ENCODE peak calls at places on chromosomes 2 and 18, in nine cellular contexts. G is body of pancreas, C is dorsolateral prefrontal cortex, R is MG63, E is iris pigment epithelial cell, S is amniotic stem cell, Z is kidney glomerular epithelial cell, U is fibroblast of pulmonary artery, M is lower lobe of right lung. H is an unnamed sample.

GRCh38 chr2:100703213-100703612 is 116.7 kb upstream of the NPAS2 start:
- DNase-seq in G (no peak), C (no peak), R (no peak), E (no peak), S (no peak), Z (no peak), U (no peak), M (no peak), H (no peak)

GRCh38 chr2:54741250-54741649 is 17.8 kb downstream of the EML6 start:
- DNase-seq in G (no peak), C (no peak), R (no peak), E (no peak), S (no peak), Z (no peak), U (no peak), M (no peak), H (no peak)

GRCh38 chr2:57990118-57990725 is 56.4 kb upstream of the VRK2 start:
- DNase-seq in G (no peak), C (no peak), R (no peak), E (no peak), S (no peak), Z (no peak), U (no peak), M (no peak), H (no peak)

GRCh38 chr2:239119346-239120126 is 271.7 kb downstream of the TWIST2 start:
- DNase-seq in G (no peak), C (no peak), R (no peak), E (no peak), S (no peak), Z (no peak), U (no peak), M (no peak), H (no peak)

GRCh38 chr2:23366720-23367119 is 18.3 kb upstream of the KLHL29 start:
- DNase-seq in G (no peak), C (no peak), R (no peak), E (no peak), S (no peak), Z (no peak), U (no peak), M (peak; percentile 56), H (no peak)

GRCh38 chr2:28613616-28614501 is 118.0 kb downstream of the PLB1 start:
- DNase-seq in G (peak; percentile 75), C (no peak), R (no peak), E (peak; percentile 98), S (no peak), Z (peak; percentile 94), U (peak; percentile 39), M (no peak), H (no peak)

GRCh38 chr2:182302174-182302573 is 124.7 kb downstream of the PDE1A start:
- DNase-seq in G (no peak), C (no peak), R (peak; percentile 68), E (peak; percentile 84), S (peak; percentile 37), Z (peak; percentile 43), U (peak; percentile 84), M (no peak), H (peak; percentile 47)

GRCh38 chr2:197300139-197300538 is 10.4 kb downstream of the ANKRD44 start:
- DNase-seq in G (no peak), C (no peak), R (no peak), E (no peak), S (no peak), Z (no peak), U (no peak), M (no peak), H (no peak)

GRCh38 chr18:59988098-59988706 is 88.4 kb downstream of the PMAIP1 start:
- DNase-seq in G (peak; percentile 29), C (no peak), R (peak; percentile 6), E (peak; percentile 71), S (peak; percentile 25), Z (peak; percentile 1), U (peak; percentile 78), M (no peak), H (no peak)

GRCh38 chr2:237943395-237944094 is 23.3 kb upstream of the UBE2F start:
- DNase-seq in G (peak; percentile 76), C (peak; percentile 67), R (no peak), E (no peak), S (no peak), Z (no peak), U (no peak), M (no peak), H (no peak)

GRCh38 chr2:88540346-88540745 is 86.9 kb downstream of the EIF2AK3 start:
- DNase-seq in G (no peak), C (no peak), R (peak; percentile 54), E (peak; percentile 61), S (peak; percentile 6), Z (peak; percentile 33), U (peak; percentile 69), M (no peak), H (no peak)

GRCh38 chr2:240394549-240394948 is 40.9 kb upstream of the GPC1 start:
- DNase-seq in G (no peak), C (no peak), R (no peak), E (no peak), S (no peak), Z (no peak), U (no peak), M (no peak), H (no peak)

GRCh38 chr18:70671889-70672551 is 383.2 kb downstream of the SOCS6 start:
- DNase-seq in G (no peak), C (no peak), R (no peak), E (no peak), S (no peak), Z (no peak), U (no peak), M (no peak), H (no peak)

GRCh38 chr2:210442457-210442856 is 34.1 kb downstream of the LANCL1 start:
- DNase-seq in G (no peak), C (no peak), R (no peak), E (no peak), S (no peak), Z (no peak), U (no peak), M (no peak), H (no peak)

GRCh38 chr2:186737737-186738508 is 44.1 kb downstream of the FAM171B start:
- DNase-seq in G (no peak), C (no peak), R (no peak), E (no peak), S (no peak), Z (no peak), U (no peak), M (no peak), H (no peak)

GRCh38 chr2:149017116-149017985 is 21.1 kb upstream of the LYPD6B start:
- DNase-seq in G (peak; percentile 86), C (peak; percentile 61), R (peak; percentile 51), E (peak; percentile 71), S (peak; percentile 82), Z (peak; percentile 74), U (peak; percentile 83), M (peak; percentile 73), H (peak; percentile 64)

H was measured in HS-27A.